ENCODE peak calls at places on chromosomes 7 and 10, in ten cellular contexts. Z, C, R, Y, N, M, T, W, E and I are unnamed samples.

GRCh38 chr7:55534262-55534915 is 37.9 kb downstream of the VOPP1 start:
- DNase-seq in N (no peak), E (peak; percentile 21), M (peak; percentile 83), Z (peak; percentile 57), R (peak; percentile 99), Y (peak; percentile 88), C (peak; percentile 83), W (peak; percentile 34), T (no peak), I (no peak)

GRCh38 chr10:59970396-59971368 is 64.3 kb upstream of the CCDC6 start:
- DNase-seq in R (no peak), W (no peak), C (no peak), E (no peak), N (no peak), T (no peak), M (peak; percentile 72), Z (no peak), Y (no peak), I (no peak)

GRCh38 chr10:107067843-107068242 is 96.7 kb downstream of the SORCS1 start:
- DNase-seq in M (no peak), N (no peak), C (no peak), T (no peak), W (no peak), Z (no peak), Y (no peak), R (no peak), E (no peak), I (no peak)

GRCh38 chr7:99003419-99003818 is 125.1 kb downstream of the TRRAP start:
- DNase-seq in M (no peak), N (no peak), R (no peak), C (no peak), Z (no peak), Y (no peak), T (no peak), E (no peak), W (no peak), I (no peak)

GRCh38 chr10:31709501-31709900 is 219.1 kb downstream of the ARHGAP12 start:
- DNase-seq in N (no peak), C (no peak), T (no peak), Y (no peak), R (no peak), W (no peak), Z (no peak), E (no peak), M (no peak), I (no peak)

GRCh38 chr7:29883462-29884398 is 77.4 kb downstream of the WIPF3 start:
- DNase-seq in C (no peak), R (no peak), E (no peak), Z (no peak), W (no peak), M (no peak), Y (no peak), N (no peak), T (no peak), I (no peak)

GRCh38 chr7:43693687-43694398 is 35.5 kb downstream of the COA1 start:
- DNase-seq in C (peak; percentile 87), M (no peak), N (no peak), R (no peak), E (no peak), W (peak; percentile 53), Y (peak; percentile 92), T (no peak), Z (no peak), I (no peak)

GRCh38 chr10:86686972-86687371 is 18.7 kb downstream of the LDB3 start:
- DNase-seq in E (no peak), C (no peak), W (no peak), N (no peak), R (no peak), Y (no peak), Z (peak; percentile 71), T (no peak), M (no peak), I (no peak)

GRCh38 chr10:79308969-79309665 is 38.2 kb upstream of the PPIF start:
- DNase-seq in T (no peak), N (no peak), Y (no peak), Z (peak; percentile 32), W (no peak), C (no peak), R (no peak), M (no peak), E (no peak), I (no peak)

GRCh38 chr10:125928928-125929585 is 32.7 kb downstream of the FANK1 start:
- DNase-seq in W (no peak), N (no peak), M (no peak), R (no peak), Y (no peak), E (no peak), C (no peak), Z (no peak), T (no peak), I (no peak)

GRCh38 chr7:91348686-91349085 is 84.5 kb downstream of the FZD1 start:
- DNase-seq in W (no peak), T (no peak), Y (peak; percentile 17), M (no peak), E (no peak), C (peak; percentile 55), Z (no peak), N (no peak), R (no peak), I (no peak)

GRCh38 chr7:85023066-85023687 is 163.7 kb downstream of the SEMA3D start:
- DNase-seq in E (no peak), R (no peak), M (no peak), N (no peak), C (peak; percentile 45), T (no peak), Y (peak; percentile 52), W (no peak), Z (no peak), I (no peak)

GRCh38 chr7:99096124-99096887 is 47.6 kb downstream of the SMURF1 start:
- DNase-seq in R (no peak), W (no peak), T (no peak), E (no peak), M (no peak), Z (no peak), C (no peak), N (no peak), Y (no peak), I (no peak)

GRCh38 chr10:28054211-28054888 is 55.5 kb upstream of the ODAD2 start:
- DNase-seq in Y (peak; percentile 96), E (no peak), W (peak; percentile 71), Z (no peak), C (peak; percentile 94), N (no peak), T (no peak), R (no peak), M (no peak), I (no peak)